ENCODE peak calls at places on chromosomes 16 and 17, in eight cellular contexts. E, W, Q, D, B, N, H and R are unnamed samples.
A peak's percentile ranks its signal among the peaks of the same experiment; 100 is the strongest.

GRCh38 chr16:47956881-47957280 is 198.9 kb downstream of the ABCC12 start:
- DNase-seq in H (no peak), N (no peak), W (no peak), E (no peak), Q (no peak), B (no peak), D (no peak), R (no peak)

GRCh38 chr17:19364699-19365498 is 2.4 kb upstream of the B9D1 start:
- DNase-seq in H (no peak), W (peak; percentile 41), D (peak; percentile 45), E (no peak), B (no peak), Q (no peak), N (peak; percentile 50), R (no peak)

GRCh38 chr16:10297341-10298006 is 88.4 kb upstream of the ATF7IP2 start:
- DNase-seq in W (no peak), H (no peak), E (no peak), D (no peak), Q (no peak), B (no peak), N (no peak), R (no peak)

GRCh38 chr17:2362416-2362815 is 25.1 kb downstream of the SGSM2 start:
- DNase-seq in D (no peak), Q (no peak), H (no peak), W (no peak), B (no peak), E (no peak), N (no peak), R (no peak)

GRCh38 chr17:9488556-9488955 is 87.1 kb downstream of the STX8 start:
- DNase-seq in H (no peak), W (no peak), B (no peak), Q (no peak), E (peak; percentile 50), D (no peak), N (no peak), R (no peak)

GRCh38 chr17:28612936-28613872 is 781 bp downstream of the RSKR start:
- DNase-seq in W (no peak), E (peak; percentile 38), N (peak; percentile 28), Q (peak; percentile 74), D (no peak), B (no peak), H (no peak), R (peak; percentile 62)

GRCh38 chr17:29384901-29385300 is 5.3 kb upstream of the TAOK1 start:
- DNase-seq in E (no peak), N (peak; percentile 50), Q (no peak), B (no peak), W (no peak), D (no peak), H (no peak), R (no peak)

GRCh38 chr16:19001788-19002187 is 18.1 kb downstream of the TMC7 start:
- DNase-seq in Q (no peak), B (peak; percentile 20), H (no peak), D (no peak), W (no peak), N (peak; percentile 83), E (peak; percentile 91), R (no peak)

GRCh38 chr17:48037924-48038323 is 327 bp upstream of the COPZ2 start:
- DNase-seq in D (peak; percentile 41), H (no peak), Q (no peak), W (no peak), N (no peak), B (no peak), E (no peak), R (no peak)

GRCh38 chr16:53566568-53566967 is 63.6 kb upstream of the AKTIP start:
- DNase-seq in E (no peak), Q (no peak), H (no peak), D (no peak), N (no peak), W (no peak), B (no peak), R (no peak)

GRCh38 chr17:46758614-46759013 is 59.9 kb downstream of the WNT3 start:
- DNase-seq in W (no peak), N (peak; percentile 57), D (no peak), H (no peak), B (no peak), Q (no peak), E (no peak), R (no peak)

GRCh38 chr16:57029161-57030160 is 40.1 kb downstream of the NLRC5 start:
- DNase-seq in W (no peak), E (peak; percentile 79), H (no peak), N (peak; percentile 89), B (no peak), D (no peak), Q (no peak), R (no peak)

GRCh38 chr17:1720856-1721386 is 3.6 kb upstream of the WDR81 start:
- DNase-seq in W (peak; percentile 45), H (no peak), Q (peak; percentile 64), B (peak; percentile 73), E (peak; percentile 62), N (peak; percentile 71), D (peak; percentile 57), R (peak; percentile 84)

GRCh38 chr16:86465434-86465833 is 44.9 kb upstream of the FOXF1 start:
- DNase-seq in N (no peak), B (no peak), H (no peak), W (no peak), E (no peak), D (no peak), Q (no peak), R (no peak)